ENCODE peak calls at places on chromosome 20, in four cellular contexts. N, R, Y and D are unnamed samples.

GRCh38 chr20:13022401-13023170 is 13.8 kb downstream of the SPTLC3 start:
- DNase-seq in R (no peak), N (no peak), Y (no peak), D (no peak)

GRCh38 chr20:10239954-10240353 is 21.3 kb downstream of the SNAP25 start:
- DNase-seq in N (peak; percentile 58), R (no peak), Y (no peak), D (no peak)

GRCh38 chr20:40676466-40676865 is 12.6 kb downstream of the MAFB start:
- DNase-seq in N (no peak), Y (no peak), R (no peak), D (no peak)

GRCh38 chr20:62797671-62798532 is 1.6 kb downstream of the MRGBP start:
- DNase-seq in R (no peak), Y (no peak), N (no peak), D (no peak)

GRCh38 chr20:38460040-38460623 is 12.5 kb upstream of the RALGAPB start:
- DNase-seq in Y (no peak), N (peak; percentile 92), R (no peak), D (peak; percentile 57)

GRCh38 chr20:63123326-63123725 is 92.6 kb downstream of the YTHDF1 start:
- DNase-seq in Y (no peak), N (no peak), R (no peak), D (no peak)

GRCh38 chr20:13515796-13516533 is 122.8 kb downstream of the TASP1 start:
- DNase-seq in R (no peak), Y (no peak), N (no peak), D (peak; percentile 10)

GRCh38 chr20:40511478-40511877 is 177.6 kb downstream of the MAFB start:
- DNase-seq in R (no peak), N (no peak), Y (no peak), D (no peak)

GRCh38 chr20:49078310-49078709 is 32.2 kb downstream of the CSE1L start:
- DNase-seq in Y (no peak), R (no peak), N (no peak), D (no peak)

GRCh38 chr20:13649548-13649947 is 10.8 kb upstream of the TASP1 start:
- DNase-seq in R (no peak), Y (no peak), N (no peak), D (peak; percentile 79)

GRCh38 chr20:38534756-38535155 is 46.2 kb upstream of the ADIG start:
- DNase-seq in N (no peak), R (no peak), Y (no peak), D (no peak)

GRCh38 chr20:33897313-33897912 is 86.3 kb downstream of the CHMP4B start:
- DNase-seq in Y (no peak), N (no peak), R (no peak), D (peak; percentile 34)

GRCh38 chr20:47411161-47411560 is 54.7 kb upstream of the ZMYND8 start:
- DNase-seq in R (no peak), N (no peak), Y (no peak), D (no peak)

GRCh38 chr20:47586648-47587306 is 85.1 kb downstream of the NCOA3 start:
- DNase-seq in Y (no peak), R (no peak), N (no peak), D (no peak)

GRCh38 chr20:43404880-43405279 is 52.8 kb upstream of the SRSF6 start:
- DNase-seq in Y (no peak), N (peak; percentile 34), R (no peak), D (no peak)

GRCh38 chr20:17845701-17846475 is 122.7 kb downstream of the SNX5 start:
- DNase-seq in N (peak; percentile 76), Y (no peak), R (no peak), D (no peak)

GRCh38 chr20:17841751-17842191 is 126.8 kb downstream of the SNX5 start:
- DNase-seq in N (no peak), Y (no peak), R (no peak), D (no peak)

GRCh38 chr20:17844133-17844429 is 124.5 kb downstream of the SNX5 start:
- DNase-seq in R (no peak), Y (no peak), N (no peak), D (no peak)

GRCh38 chr20:17844549-17845298 is 123.9 kb downstream of the SNX5 start:
- DNase-seq in N (no peak), R (no peak), Y (no peak), D (no peak)

DNA sequence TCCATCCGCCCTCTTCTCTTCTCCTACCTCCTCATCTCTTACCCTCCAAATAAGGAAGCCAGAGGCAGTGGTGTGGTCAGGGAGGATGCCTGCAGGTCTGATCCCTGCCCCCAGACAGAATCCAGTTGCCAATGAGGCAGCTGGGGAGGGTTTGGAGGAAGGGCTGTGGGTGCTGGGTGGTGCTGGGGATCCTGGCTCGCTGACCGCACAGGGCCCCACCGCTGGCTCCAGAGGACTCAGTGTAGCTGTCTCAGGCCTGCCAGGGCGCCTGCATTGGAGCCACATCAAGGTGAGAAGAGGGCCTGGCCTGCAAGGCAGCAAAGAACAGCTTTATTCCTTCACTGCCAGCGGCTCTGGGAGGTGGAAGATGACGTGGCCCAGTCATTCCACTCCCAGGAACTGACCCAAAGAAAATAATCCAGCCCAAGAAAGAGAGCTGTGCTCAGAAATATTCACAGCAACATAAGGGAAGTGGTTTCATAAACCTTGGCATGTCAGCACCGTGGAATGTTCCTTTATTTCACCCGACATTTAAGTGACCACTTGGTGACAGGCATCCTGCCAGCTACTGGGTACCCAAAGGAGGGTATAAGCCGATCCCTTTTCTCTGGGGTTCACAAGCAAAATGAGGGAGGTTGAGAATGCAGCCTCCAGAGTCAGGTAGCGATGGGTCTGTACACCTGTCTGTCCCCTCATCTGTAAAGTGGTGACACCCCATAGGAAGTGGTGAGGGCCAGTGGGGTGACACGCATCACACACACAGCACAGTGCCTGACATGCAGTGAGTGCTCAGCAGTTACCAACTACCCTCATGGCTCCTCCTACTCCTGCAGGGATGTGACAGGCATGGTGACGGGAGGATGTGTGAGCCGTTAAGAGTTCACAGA is 125.1 kb downstream of the SNX5 start:
- DNase-seq in R (no peak), Y (no peak), N (no peak), D (no peak)
- H2AFZ ChIP-seq in R (peak overlapping the region; percentile 46), Y (peak overlapping the region; percentile 15), N (no peak overlapping the region), D (peak overlapping the region; percentile 72)

GRCh38 chr20:37452236-37452635 is 68.8 kb upstream of the NNAT start:
- DNase-seq in R (no peak), Y (no peak), N (no peak), D (no peak)
- TF ChIP-seq GABPA in R (no peak), Y (no peak), N (no peak), D (no peak)

GRCh38 chr20:36305602-36306556 is at the start of gene DLGAP4:
- DNase-seq in Y (no peak), N (no peak), R (no peak), D (peak; percentile 91)
- H2AFZ ChIP-seq in Y (no peak within 1 kb of the TSS), N (no peak within 1 kb of the TSS), R (no peak within 1 kb of the TSS), D (no peak within 1 kb of the TSS)

DNA sequence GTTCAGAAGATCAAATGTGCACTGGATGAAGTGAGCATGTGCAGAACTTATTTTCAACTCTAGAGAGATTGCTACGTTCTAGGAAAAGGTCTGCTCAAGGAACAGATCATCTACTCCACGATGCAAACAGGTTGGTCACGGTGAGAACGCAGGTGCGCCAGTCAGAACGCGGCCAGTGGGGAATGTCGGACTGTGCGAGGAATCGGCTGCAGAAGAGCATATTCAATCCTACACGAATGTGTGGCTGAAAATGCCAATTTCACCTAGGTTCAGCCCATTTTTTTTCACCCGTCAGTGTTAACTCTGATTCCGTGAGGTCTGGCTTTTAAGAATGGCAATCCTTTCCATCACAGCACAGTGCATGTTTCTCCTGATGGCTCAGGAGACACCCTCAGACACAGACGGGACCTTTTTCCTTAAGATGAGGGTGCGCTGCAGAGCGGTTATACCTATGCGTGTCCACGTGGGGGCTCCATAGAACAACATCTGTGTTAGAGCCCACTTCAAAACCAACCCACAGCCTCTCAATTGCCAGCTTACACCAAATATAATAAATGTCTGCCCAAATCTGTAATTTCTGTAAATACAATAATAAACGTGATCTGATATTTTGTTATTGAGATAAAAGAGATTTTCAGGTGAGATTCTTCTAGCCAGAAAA is 250.4 kb downstream of the FOXA2 start:
- DNase-seq in N (peak; percentile 71), R (no peak), Y (no peak), D (peak; percentile 65)
- TF ChIP-seq GABPA in N (no peak), R (no peak), Y (no peak), D (no peak)

DNA sequence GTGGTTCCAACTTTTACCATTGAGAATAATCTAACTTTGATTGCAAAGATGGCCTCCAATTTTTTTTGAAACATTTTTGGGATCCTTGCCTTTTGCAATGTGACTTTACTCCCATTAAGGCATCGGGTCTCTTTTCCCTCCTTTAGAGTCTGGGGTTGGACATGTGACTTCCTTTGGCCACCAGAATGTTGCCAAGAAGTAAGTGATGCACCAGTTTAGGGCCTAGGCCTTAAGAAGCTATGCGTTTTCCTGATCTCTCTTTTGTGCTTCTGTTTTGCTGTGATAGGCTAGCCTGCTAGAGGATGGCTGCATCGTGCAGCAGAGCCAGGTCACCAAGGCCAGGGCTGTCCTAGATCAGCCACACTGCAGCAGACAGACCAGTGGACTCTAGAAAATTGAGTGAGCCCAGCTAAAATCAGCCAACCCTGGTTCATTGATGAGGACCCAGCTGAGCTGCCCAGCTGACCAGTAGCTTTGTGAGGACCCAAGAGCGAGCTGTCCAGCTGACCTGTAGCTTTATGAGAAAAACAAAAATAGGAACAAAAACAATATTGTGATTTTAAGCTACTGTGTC is 594.0 kb upstream of the JAG1 start:
- DNase-seq in Y (no peak), N (no peak), R (no peak), D (no peak)
- H2AFZ ChIP-seq in Y (peak overlapping the region; percentile 15), N (no peak overlapping the region), R (peak overlapping the region; percentile 64), D (peak overlapping the region; percentile 56)

GRCh38 chr20:24909086-24909780 is 39.8 kb upstream of the CST7 start:
- DNase-seq in Y (no peak), R (no peak), N (no peak), D (peak; percentile 4)

GRCh38 chr20:24913076-24913628 is 35.9 kb upstream of the CST7 start:
- DNase-seq in N (no peak), Y (no peak), R (no peak), D (no peak)

GRCh38 chr20:24910461-24910860 is 38.6 kb upstream of the CST7 start:
- DNase-seq in N (no peak), Y (no peak), R (no peak), D (no peak)

GRCh38 chr20:24912397-24913075 is 36.5 kb upstream of the CST7 start:
- DNase-seq in R (no peak), Y (no peak), N (no peak), D (no peak)

GRCh38 chr20:24911461-24911860 is 37.6 kb upstream of the CST7 start:
- DNase-seq in N (no peak), R (no peak), Y (no peak), D (no peak)
- TF ChIP-seq GABPA in N (no peak), R (no peak), Y (no peak), D (no peak)

DNA sequence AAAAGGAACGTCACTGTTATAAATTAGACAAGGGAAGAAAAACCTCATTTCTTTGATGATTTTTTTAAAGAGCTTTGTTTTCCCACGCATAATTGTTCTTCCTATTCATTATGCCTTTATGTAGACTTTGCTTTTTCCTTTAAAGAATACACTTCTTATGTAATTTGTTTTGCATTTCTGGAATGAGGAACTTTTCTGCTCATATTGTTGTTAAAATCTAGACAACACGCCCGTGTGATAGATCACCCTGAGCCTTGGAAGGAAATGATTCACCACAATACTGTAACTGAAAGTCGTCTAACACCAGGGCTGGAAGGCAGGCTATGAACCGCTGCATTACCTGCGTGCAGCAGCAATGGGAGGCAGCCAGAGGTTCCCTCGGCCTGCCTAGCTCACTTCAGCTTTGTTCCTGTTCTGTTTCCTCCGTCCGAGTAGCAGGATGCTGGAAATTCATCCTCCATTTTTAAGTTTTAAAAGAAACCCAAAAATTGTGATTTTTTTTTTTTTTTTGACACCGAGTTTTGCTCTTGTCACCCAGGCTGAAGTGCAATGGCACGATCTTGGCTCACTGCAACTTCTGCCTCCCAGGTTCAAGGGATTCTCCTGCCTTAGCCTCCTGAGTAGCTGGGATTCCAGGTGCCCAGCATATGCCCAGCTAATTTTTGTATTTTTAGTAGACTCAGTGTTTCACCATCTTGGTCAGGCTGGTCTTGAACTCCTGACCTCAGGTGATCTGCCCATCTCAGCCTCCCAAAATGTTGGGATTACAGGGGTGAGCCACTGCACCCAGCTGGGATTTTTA is 49.6 kb upstream of the ZNF217 start:
- DNase-seq in N (no peak), Y (peak; percentile 92), R (no peak), D (no peak)
- H2AFZ ChIP-seq in N (no peak overlapping the region), Y (peak overlapping the region; percentile 9), R (no peak overlapping the region), D (peak overlapping the region; percentile 93)